ENCODE peak calls at places on chromosomes 7 and 10, in seven cellular contexts. C is stimulated activated CD4-positive, alpha-beta T cell treated with anti-CD3 and anti-CD28 coated beads, Interleukin-2, amount 100 ng/mL, for 24 hours; W is AG20443; F is left kidney; G is HTR-8/SVneo; Q is NCI-H460; V is OCI-LY7. N is an unnamed sample.

GRCh38 chr10:90407116-90407515 is 450.7 kb downstream of the HTR7 start:
- DNase-seq in C (no peak), W (no peak), Q (no peak), V (no peak), F (no peak), G (no peak), N (no peak)

GRCh38 chr7:132291446-132291845 is 284.8 kb downstream of the PLXNA4 start:
- DNase-seq in Q (no peak), V (no peak), F (no peak), W (no peak), C (no peak), G (no peak), N (no peak)

GRCh38 chr10:23331567-23332290 is 12.9 kb downstream of the C10orf67 start:
- DNase-seq in W (no peak), G (peak), Q (peak), V (no peak), F (no peak), C (no peak), N (peak)

GRCh38 chr10:77073066-77073960 is 564.3 kb downstream of the KCNMA1 start:
- DNase-seq in C (no peak), W (peak), V (no peak), Q (no peak), G (no peak), F (no peak), N (no peak)

GRCh38 chr7:23383225-23383624 is 84.1 kb downstream of the MALSU1 start:
- DNase-seq in V (no peak), W (no peak), F (no peak), Q (no peak), G (no peak), C (no peak), N (no peak)

GRCh38 chr7:37531225-37531624 is 82.6 kb upstream of the ELMO1 start:
- DNase-seq in C (no peak), Q (no peak), G (no peak), V (no peak), F (no peak), W (no peak), N (peak)

GRCh38 chr10:123835575-123835974 is 56.0 kb downstream of the CPXM2 start:
- DNase-seq in C (no peak), G (no peak), W (no peak), V (no peak), F (no peak), Q (no peak), N (no peak)

GRCh38 chr10:54833029-54833428 is 32.0 kb upstream of the PCDH15 start:
- DNase-seq in C (no peak), F (no peak), G (no peak), W (no peak), Q (no peak), V (no peak), N (no peak)

GRCh38 chr7:140898794-140899548 is 25.8 kb downstream of the BRAF start:
- DNase-seq in F (no peak), V (no peak), Q (no peak), C (no peak), W (no peak), G (no peak), N (no peak)

GRCh38 chr10:123013456-123014419 is 4.9 kb downstream of the ACADSB start:
- DNase-seq in W (no peak), V (no peak), C (no peak), Q (no peak), G (no peak), F (no peak), N (no peak)

GRCh38 chr7:23347007-23347681 is 48.0 kb downstream of the MALSU1 start:
- DNase-seq in Q (no peak), V (no peak), F (no peak), W (no peak), C (no peak), G (no peak), N (no peak)

GRCh38 chr10:51363415-51363814 is 289.1 kb downstream of the PRKG1 start:
- DNase-seq in Q (no peak), C (no peak), V (no peak), F (no peak), W (no peak), G (no peak), N (no peak)

GRCh38 chr10:43931308-43931930 is 282.7 kb upstream of the ZNF32 start:
- DNase-seq in F (no peak), G (peak), V (no peak), Q (no peak), C (no peak), W (peak), N (no peak)

GRCh38 chr10:18400201-18400910 is 251.0 kb downstream of the NSUN6 start:
- DNase-seq in Q (peak), W (no peak), F (peak), G (no peak), C (no peak), V (no peak), N (no peak)

GRCh38 chr10:24034571-24034970 is 174.4 kb upstream of the KIAA1217 start:
- DNase-seq in Q (no peak), G (no peak), F (peak), W (no peak), C (no peak), V (no peak), N (no peak)

GRCh38 chr10:23965123-23965522 is 243.8 kb upstream of the KIAA1217 start:
- DNase-seq in C (no peak), W (no peak), Q (no peak), V (no peak), F (no peak), G (no peak), N (no peak)

GRCh38 chr10:74282853-74283205 is 131.8 kb downstream of the ADK start:
- DNase-seq in F (no peak), G (no peak), Q (no peak), V (no peak), C (no peak), W (no peak), N (no peak)

GRCh38 chr10:75228834-75229233 is 6.9 kb downstream of the COMTD1 start:
- DNase-seq in W (no peak), G (no peak), F (no peak), V (no peak), C (no peak), Q (no peak), N (no peak)

GRCh38 chr10:89651916-89652573 is 7.0 kb upstream of the PANK1 start:
- DNase-seq in C (no peak), Q (no peak), V (peak), G (no peak), F (no peak), W (no peak), N (peak)

GRCh38 chr7:150565239-150565638 is 2.0 kb upstream of the GIMAP4 start:
- DNase-seq in Q (no peak), V (no peak), C (no peak), F (no peak), G (no peak), W (no peak), N (no peak)

GRCh38 chr10:70164179-70164578 is 6.1 kb downstream of the SAR1A start:
- DNase-seq in F (no peak), G (no peak), V (no peak), W (no peak), Q (no peak), C (no peak), N (peak)

GRCh38 chr7:69283421-69283820 is 314.9 kb upstream of the AUTS2 start:
- DNase-seq in Q (no peak), F (peak), C (no peak), W (peak), G (no peak), V (no peak), N (no peak)

GRCh38 chr10:78959217-78959616 is 109.5 kb upstream of the ZMIZ1 start:
- DNase-seq in V (no peak), W (no peak), Q (no peak), F (no peak), G (no peak), C (no peak), N (no peak)

GRCh38 chr10:95360122-95360715 is 69.4 kb upstream of the PDLIM1 start:
- DNase-seq in Q (no peak), G (no peak), V (peak), W (no peak), F (peak), C (no peak), N (peak)

GRCh38 chr10:10007972-10008371 is 1009.7 kb upstream of the CELF2 start:
- DNase-seq in W (peak), V (peak), C (no peak), F (peak), G (no peak), Q (no peak), N (no peak)

N was measured in MV-4-11.